ENCODE peak calls at places on chromosomes 6 and 20, in seven cellular contexts. Z is CD8-positive, alpha-beta memory T cell; G is NCI-H1105; M is NCI-H2081; C is stimulated activated CD8-positive, alpha-beta memory T cell treated with anti-CD3 and anti-CD28 coated beads, Interleukin-7, amount 100 ng/mL, for 4 hours; U is cardiac muscle cell; B is activated CD4-positive, alpha-beta memory T cell treated with anti-CD3 and anti-CD28 coated beads for 36 hours. V is an unnamed sample.

GRCh38 chr6:125835221-125835744 is 44.5 kb downstream of the NCOA7 start:
- DNase-seq in U (no peak), B (no peak), M (no peak), Z (no peak), C (no peak), G (no peak), V (no peak)

GRCh38 chr20:3383878-3384495 is 23.5 kb downstream of the DNAAF9 start:
- DNase-seq in U (no peak), M (no peak), C (no peak), B (peak; percentile 72), Z (no peak), G (no peak), V (no peak)

GRCh38 chr6:15026832-15027231 is 219.0 kb upstream of the JARID2 start:
- DNase-seq in C (no peak), B (no peak), G (no peak), M (peak; percentile 95), U (no peak), Z (no peak), V (peak; percentile 78)

GRCh38 chr6:161273356-161273751 is 507 bp downstream of the AGPAT4 start:
- DNase-seq in Z (peak; percentile 65), M (no peak), U (no peak), C (peak; percentile 6), B (peak; percentile 49), G (peak; percentile 73), V (peak; percentile 36)

GRCh38 chr6:10720229-10720959 is 2.5 kb upstream of the TMEM14C start:
- DNase-seq in M (peak; percentile 48), C (peak; percentile 50), G (no peak), B (peak; percentile 72), Z (peak; percentile 62), U (no peak), V (peak; percentile 32)

GRCh38 chr6:1670711-1671462 is 61.2 kb downstream of the FOXC1 start:
- DNase-seq in Z (no peak), C (no peak), U (peak; percentile 40), G (no peak), B (no peak), M (no peak), V (no peak)

GRCh38 chr6:167409078-167409477 is 84.2 kb downstream of the TTLL2 start:
- DNase-seq in G (no peak), Z (no peak), M (no peak), U (no peak), C (no peak), B (no peak), V (no peak)

GRCh38 chr20:39109933-39110818 is 148.0 kb downstream of the DHX35 start:
- DNase-seq in G (peak; percentile 31), C (no peak), M (no peak), U (no peak), Z (no peak), B (no peak), V (peak; percentile 53)

GRCh38 chr6:129252377-129253071 is 369.6 kb downstream of the LAMA2 start:
- DNase-seq in C (no peak), B (no peak), M (no peak), Z (no peak), U (no peak), G (no peak), V (no peak)

V was measured in COR-L47.